ENCODE peak calls at places on chromosomes 1 and 21, in four cellular contexts. Q is stimulated activated CD8-positive, alpha-beta memory T cell treated with anti-CD3 and anti-CD28 coated beads, Interleukin-7, amount 100 ng/mL, for 1 hour; X is NCI-H82; O is astrocyte of the hippocampus. R is an unnamed sample.

GRCh38 chr1:220483700-220484099 is 44.2 kb upstream of the MARK1 start:
- DNase-seq in Q (no peak), X (no peak), O (no peak), R (no peak)

GRCh38 chr1:216310776-216311175 is 112.5 kb downstream of the USH2A start:
- DNase-seq in Q (no peak), X (peak), O (peak), R (peak)

GRCh38 chr21:36419996-36420395 is 34.8 kb downstream of the CHAF1B start:
- DNase-seq in Q (peak), X (peak), O (peak), R (peak)

GRCh38 chr1:240739139-240739538 is 127.2 kb upstream of the GREM2 start:
- DNase-seq in Q (no peak), X (no peak), O (peak), R (peak)

GRCh38 chr1:154608522-154609294 is 722 bp upstream of the ADAR start:
- DNase-seq in Q (no peak), X (peak), O (peak), R (peak)

GRCh38 chr1:34398916-34399275 is 222.2 kb downstream of the C1orf94 start:
- DNase-seq in Q (no peak), X (peak), O (no peak), R (no peak)

GRCh38 chr1:222547260-222547614 is 667 bp downstream of the HHIPL2 start:
- DNase-seq in Q (no peak), X (no peak), O (no peak), R (no peak)

GRCh38 chr1:152398812-152399698 is 15.0 kb downstream of the CRNN start:
- DNase-seq in Q (no peak), X (peak), O (no peak), R (peak)

GRCh38 chr1:11675362-11675761 is 5.6 kb downstream of the MAD2L2 start:
- DNase-seq in Q (no peak), X (no peak), O (no peak), R (no peak)

GRCh38 chr1:14811573-14811972 is 213.1 kb downstream of the KAZN start:
- DNase-seq in Q (no peak), X (no peak), O (no peak), R (no peak)

GRCh38 chr21:35138665-35139381 is 89.7 kb upstream of the RUNX1 start:
- DNase-seq in Q (no peak), X (no peak), O (peak), R (peak)

GRCh38 chr1:9874959-9875635 is 35.0 kb downstream of the CTNNBIP1 start:
- DNase-seq in Q (peak), X (peak), O (peak), R (peak)

GRCh38 chr1:230301820-230302219 is 124.3 kb downstream of the PGBD5 start:
- DNase-seq in Q (no peak), X (no peak), O (no peak), R (no peak)

GRCh38 chr1:199671684-199672083 is 355.8 kb upstream of the NR5A2 start:
- DNase-seq in Q (no peak), X (no peak), O (no peak), R (no peak)

GRCh38 chr1:209850342-209850979 is 22.7 kb downstream of the UTP25 start:
- DNase-seq in Q (no peak), X (peak), O (peak), R (peak)

GRCh38 chr1:241639040-241639652 is 1.0 kb downstream of the CHML start:
- DNase-seq in Q (no peak), X (peak), O (peak), R (no peak)

GRCh38 chr1:105100102-105100501 is 1350.4 kb downstream of the AMY1C start:
- DNase-seq in Q (no peak), X (peak), O (no peak), R (no peak)

GRCh38 chr1:78987042-78987441 is 19.5 kb downstream of the ADGRL4 start:
- DNase-seq in Q (no peak), X (no peak), O (no peak), R (no peak)

GRCh38 chr1:178578541-178578940 is 65.6 kb downstream of the TEX35 start:
- DNase-seq in Q (no peak), X (no peak), O (no peak), R (no peak)

GRCh38 chr1:94819584-94819944 is 593 bp upstream of the SLC44A3 start:
- DNase-seq in Q (no peak), X (no peak), O (no peak), R (no peak)

GRCh38 chr1:85846706-85847105 is 138.5 kb upstream of the ZNHIT6 start:
- DNase-seq in Q (no peak), X (no peak), O (no peak), R (no peak)

GRCh38 chr21:31862078-31862477 is 10.7 kb upstream of the HUNK start:
- DNase-seq in Q (no peak), X (no peak), O (no peak), R (no peak)

GRCh38 chr1:95888877-95889799 is 655.1 kb downstream of the RWDD3 start:
- DNase-seq in Q (no peak), X (peak), O (peak), R (no peak)

GRCh38 chr1:204841798-204842197 is 28.9 kb upstream of the NFASC start:
- DNase-seq in Q (no peak), X (no peak), O (no peak), R (no peak)

GRCh38 chr21:32350211-32350980 is 42.4 kb downstream of the URB1 start:
- DNase-seq in Q (no peak), X (no peak), O (no peak), R (no peak)

GRCh38 chr1:51861669-51862068 is 16.9 kb downstream of the NRDC start:
- DNase-seq in Q (no peak), X (no peak), O (no peak), R (no peak)

GRCh38 chr1:180994262-180994661 is 28.4 kb downstream of the STX6 start:
- DNase-seq in Q (no peak), X (no peak), O (no peak), R (no peak)

GRCh38 chr1:44696789-44697188 is 22.3 kb downstream of the ARMH1 start:
- DNase-seq in Q (no peak), X (no peak), O (no peak), R (no peak)

GRCh38 chr1:94741510-94741909 is 78.6 kb upstream of the SLC44A3 start:
- DNase-seq in Q (no peak), X (no peak), O (no peak), R (no peak)

GRCh38 chr1:109765896-109766615 is 2.3 kb upstream of the EPS8L3 start:
- DNase-seq in Q (no peak), X (no peak), O (no peak), R (no peak)

GRCh38 chr1:247406014-247406656 is 9.8 kb upstream of the NLRP3 start:
- DNase-seq in Q (no peak), X (no peak), O (no peak), R (no peak)

R was measured in HFFc6.